ENCODE peak calls at places on chromosomes 6 and 20, in five cellular contexts. Q, V, Z, F and P are unnamed samples.

GRCh38 chr6:16758163-16758975 is 2.9 kb downstream of the ATXN1 start:
- DNase-seq in Q (no peak), F (no peak), V (no peak), Z (no peak), P (peak; percentile 40)

GRCh38 chr20:32779500-32780215 is 17.5 kb downstream of the DNMT3B start:
- DNase-seq in Q (no peak), V (no peak), F (no peak), Z (no peak), P (no peak)

GRCh38 chr6:127148511-127148910 is 30.0 kb downstream of the RSPO3 start:
- DNase-seq in F (no peak), Z (no peak), Q (no peak), V (no peak), P (peak; percentile 30)

GRCh38 chr6:156154896-156155295 is 622.3 kb upstream of the ARID1B start:
- DNase-seq in Q (no peak), F (no peak), Z (no peak), V (no peak), P (no peak)

GRCh38 chr20:18537651-18538050 is 29.6 kb upstream of the SMIM26 start:
- DNase-seq in Z (no peak), F (no peak), Q (no peak), V (no peak), P (peak; percentile 6)

GRCh38 chr6:150694889-150695288 is 95.2 kb downstream of the PLEKHG1 start:
- DNase-seq in V (no peak), Q (no peak), Z (no peak), F (no peak), P (no peak)

GRCh38 chr20:59071224-59071623 is 28.6 kb upstream of the PRELID3B start:
- DNase-seq in Z (no peak), F (no peak), V (no peak), Q (no peak), P (no peak)

GRCh38 chr6:73566954-73567591 is 46.2 kb upstream of the EEF1A1 start:
- DNase-seq in Z (no peak), Q (no peak), F (no peak), V (peak; percentile 25), P (peak; percentile 84)

GRCh38 chr6:170438861-170439260 is 114.2 kb downstream of the PSMB1 start:
- DNase-seq in F (no peak), Z (no peak), Q (no peak), V (no peak), P (no peak)

GRCh38 chr6:13711384-13711725 is 280 bp downstream of the RANBP9 start:
- DNase-seq in F (peak; percentile 84), Q (no peak), Z (no peak), V (no peak), P (no peak)

GRCh38 chr6:129966125-129966524 is 52.3 kb upstream of the L3MBTL3 start:
- DNase-seq in V (no peak), Z (no peak), F (no peak), Q (peak; percentile 1), P (no peak)

GRCh38 chr6:158831571-158831970 is 12.4 kb upstream of the EZR start:
- DNase-seq in V (no peak), Q (no peak), Z (no peak), F (no peak), P (no peak)

GRCh38 chr20:57904706-57905105 is 194.9 kb upstream of the PMEPA1 start:
- DNase-seq in V (no peak), F (no peak), Z (no peak), Q (no peak), P (peak; percentile 20)

GRCh38 chr6:169783971-169784930 is 32.8 kb downstream of the ERMARD start:
- DNase-seq in Z (no peak), Q (no peak), F (no peak), V (no peak), P (no peak)

GRCh38 chr6:12245763-12246720 is 44.1 kb upstream of the EDN1 start:
- DNase-seq in Z (no peak), F (no peak), V (no peak), Q (no peak), P (no peak)

GRCh38 chr20:32447136-32448027 is 89.3 kb downstream of the ASXL1 start:
- DNase-seq in Q (no peak), V (no peak), Z (peak; percentile 66), F (no peak), P (no peak)

GRCh38 chr20:51862796-51863195 is 60.5 kb upstream of the SALL4 start:
- DNase-seq in Z (no peak), V (no peak), Q (no peak), F (no peak), P (peak; percentile 65)

GRCh38 chr6:82353848-82354247 is 9.8 kb upstream of the TPBG start:
- DNase-seq in F (no peak), V (no peak), Q (no peak), Z (no peak), P (no peak)

GRCh38 chr20:8527998-8528397 is 395.9 kb downstream of the PLCB1 start:
- DNase-seq in Q (peak; percentile 51), V (no peak), F (no peak), Z (no peak), P (peak; percentile 53)

GRCh38 chr6:126337323-126337722 is 2.6 kb upstream of the CENPW start:
- DNase-seq in F (no peak), Z (no peak), Q (peak; percentile 10), V (no peak), P (peak; percentile 84)

GRCh38 chr6:18110160-18110559 is 12.3 kb downstream of the NHLRC1 start:
- DNase-seq in V (no peak), Q (no peak), F (no peak), Z (no peak), P (no peak)

GRCh38 chr6:106973018-106973840 is 1.3 kb downstream of the CD24 start:
- DNase-seq in Q (no peak), F (peak; percentile 3), V (no peak), Z (no peak), P (no peak)

GRCh38 chr20:18138639-18139583 is 1.2 kb downstream of the KAT14 start:
- DNase-seq in Q (no peak), V (no peak), Z (no peak), F (no peak), P (no peak)

GRCh38 chr6:106309766-106310373 is 15.7 kb downstream of the ATG5 start:
- DNase-seq in F (no peak), Q (no peak), V (no peak), Z (no peak), P (peak; percentile 70)